ENCODE peak calls at places on chromosome 20, in nine cellular contexts. W, P, U, K, M, I, E, C and V are unnamed samples.

GRCh38 chr20:44031822-44032582 is 117.3 kb downstream of the TOX2 start:
- DNase-seq in W (no peak), P (no peak), U (no peak), K (no peak), M (no peak), I (no peak), E (no peak), C (peak), V (no peak)

GRCh38 chr20:17565164-17565845 is 4.6 kb upstream of the DSTN start:
- DNase-seq in W (no peak), P (no peak), U (no peak), K (no peak), M (no peak), I (no peak), E (no peak), C (no peak), V (no peak)

GRCh38 chr20:18992418-18992817 is 178.8 kb downstream of the SCP2D1 start:
- DNase-seq in W (no peak), P (no peak), U (no peak), K (no peak), M (no peak), I (no peak), E (no peak), C (no peak), V (no peak)

GRCh38 chr20:62285151-62285550 is 17.6 kb upstream of the ADRM1 start:
- DNase-seq in W (no peak), P (no peak), U (no peak), K (no peak), M (no peak), I (no peak), E (no peak), C (no peak), V (no peak)

GRCh38 chr20:37758332-37758731 is 64.5 kb downstream of the CTNNBL1 start:
- DNase-seq in W (no peak), P (no peak), U (no peak), K (no peak), M (no peak), I (no peak), E (no peak), C (no peak), V (no peak)

GRCh38 chr20:19603390-19603753 is 154.7 kb upstream of the RIN2 start:
- DNase-seq in W (no peak), P (no peak), U (no peak), K (peak), M (peak), I (no peak), E (no peak), C (no peak), V (no peak)

GRCh38 chr20:51022227-51022802 is 592 bp downstream of the KCNG1 start:
- DNase-seq in W (no peak), P (no peak), U (no peak), K (no peak), M (no peak), I (no peak), E (no peak), C (no peak), V (no peak)

GRCh38 chr20:23350855-23351838 is 556 bp downstream of the NXT1 start:
- DNase-seq in W (peak), P (peak), U (peak), K (no peak), M (peak), I (peak), E (no peak), C (no peak), V (no peak)

GRCh38 chr20:10357974-10358373 is 76.0 kb downstream of the MKKS start:
- DNase-seq in W (peak), P (no peak), U (no peak), K (no peak), M (peak), I (peak), E (no peak), C (no peak), V (no peak)

GRCh38 chr20:22815584-22815983 is 219.5 kb upstream of the SSTR4 start:
- DNase-seq in W (no peak), P (no peak), U (no peak), K (no peak), M (no peak), I (no peak), E (no peak), C (no peak), V (no peak)

GRCh38 chr20:34861386-34862084 is 11.1 kb downstream of the GGT7 start:
- DNase-seq in W (no peak), P (no peak), U (no peak), K (peak), M (no peak), I (no peak), E (no peak), C (peak), V (no peak)

GRCh38 chr20:23244916-23245552 is 105.6 kb upstream of the NXT1 start:
- DNase-seq in W (no peak), P (no peak), U (no peak), K (no peak), M (no peak), I (no peak), E (no peak), C (peak), V (no peak)

GRCh38 chr20:10115021-10115420 is 80.2 kb downstream of the ANKEF1 start:
- DNase-seq in W (peak), P (no peak), U (no peak), K (no peak), M (no peak), I (no peak), E (no peak), C (no peak), V (no peak)

GRCh38 chr20:9945406-9945805 is 89.4 kb upstream of the ANKEF1 start:
- DNase-seq in W (peak), P (no peak), U (no peak), K (no peak), M (no peak), I (no peak), E (no peak), C (no peak), V (no peak)

GRCh38 chr20:56187791-56188190 is 60.7 kb upstream of the MC3R start:
- DNase-seq in W (no peak), P (no peak), U (no peak), K (no peak), M (no peak), I (no peak), E (no peak), C (no peak), V (peak)

GRCh38 chr20:9663423-9663822 is 149.0 kb downstream of the LAMP5 start:
- DNase-seq in W (no peak), P (no peak), U (no peak), K (no peak), M (no peak), I (no peak), E (no peak), C (no peak), V (no peak)

GRCh38 chr20:44993343-44993742 is 27.0 kb downstream of the STK4 start:
- DNase-seq in W (peak), P (no peak), U (no peak), K (no peak), M (no peak), I (no peak), E (no peak), C (no peak), V (no peak)

GRCh38 chr20:57104711-57105110 is 161.7 kb downstream of the BMP7 start:
- DNase-seq in W (no peak), P (no peak), U (no peak), K (no peak), M (no peak), I (no peak), E (no peak), C (no peak), V (no peak)

GRCh38 chr20:51299413-51299812 is 243.1 kb downstream of the NFATC2 start:
- DNase-seq in W (no peak), P (no peak), U (no peak), K (no peak), M (no peak), I (no peak), E (no peak), C (no peak), V (no peak)

GRCh38 chr20:59403261-59403961 is 103.0 kb downstream of the EDN3 start:
- DNase-seq in W (peak), P (peak), U (peak), K (no peak), M (no peak), I (no peak), E (no peak), C (no peak), V (peak)

GRCh38 chr20:10634683-10635411 is 39.0 kb downstream of the JAG1 start:
- DNase-seq in W (no peak), P (no peak), U (no peak), K (no peak), M (no peak), I (no peak), E (no peak), C (no peak), V (no peak)

GRCh38 chr20:25281541-25281991 is 33.7 kb downstream of the PYGB start:
- DNase-seq in W (no peak), P (no peak), U (no peak), K (peak), M (no peak), I (no peak), E (no peak), C (peak), V (no peak)

GRCh38 chr20:56362833-56363413 is 4.1 kb downstream of the FAM210B start:
- DNase-seq in W (no peak), P (no peak), U (no peak), K (no peak), M (no peak), I (no peak), E (no peak), C (no peak), V (no peak)

GRCh38 chr20:50260480-50261221 is 70.0 kb downstream of the CEBPB start:
- DNase-seq in W (no peak), P (no peak), U (no peak), K (peak), M (no peak), I (no peak), E (no peak), C (no peak), V (no peak)

GRCh38 chr20:32848846-32849245 is 9.9 kb upstream of the EFCAB8 start:
- DNase-seq in W (no peak), P (no peak), U (no peak), K (no peak), M (no peak), I (no peak), E (no peak), C (no peak), V (no peak)

GRCh38 chr20:18983796-18984195 is 170.2 kb downstream of the SCP2D1 start:
- DNase-seq in W (no peak), P (no peak), U (no peak), K (peak), M (peak), I (no peak), E (no peak), C (no peak), V (no peak)

GRCh38 chr20:52999040-52999439 is 26.9 kb downstream of the TSHZ2 start:
- DNase-seq in W (no peak), P (no peak), U (no peak), K (no peak), M (no peak), I (no peak), E (no peak), C (no peak), V (no peak)

GRCh38 chr20:46631212-46631869 is 19.9 kb downstream of the SLC13A3 start:
- DNase-seq in W (peak), P (no peak), U (no peak), K (no peak), M (no peak), I (no peak), E (no peak), C (no peak), V (no peak)

GRCh38 chr20:53914861-53915458 is 155.4 kb downstream of the BCAS1 start:
- DNase-seq in W (no peak), P (no peak), U (no peak), K (no peak), M (no peak), I (no peak), E (no peak), C (peak), V (peak)

GRCh38 chr20:8602389-8603116 is 466.3 kb upstream of the PLCB4 start:
- DNase-seq in W (peak), P (no peak), U (no peak), K (no peak), M (no peak), I (no peak), E (no peak), C (no peak), V (no peak)

GRCh38 chr20:15011631-15012030 is 674.2 kb upstream of the FLRT3 start:
- DNase-seq in W (no peak), P (no peak), U (no peak), K (no peak), M (no peak), I (no peak), E (no peak), C (no peak), V (no peak)

GRCh38 chr20:16020971-16021370 is 552.3 kb downstream of the KIF16B start:
- DNase-seq in W (no peak), P (no peak), U (no peak), K (no peak), M (no peak), I (no peak), E (no peak), C (no peak), V (no peak)

GRCh38 chr20:41293269-41294037 is 24.1 kb downstream of the ZHX3 start:
- DNase-seq in W (peak), P (no peak), U (no peak), K (no peak), M (no peak), I (no peak), E (no peak), C (no peak), V (no peak)

GRCh38 chr20:52190437-52191131 is 995 bp downstream of the ZFP64 start:
- DNase-seq in W (peak), P (no peak), U (peak), K (no peak), M (no peak), I (no peak), E (no peak), C (no peak), V (no peak)

GRCh38 chr20:56440346-56441007 is 27.9 kb upstream of the RTF2 start:
- DNase-seq in W (no peak), P (peak), U (no peak), K (no peak), M (no peak), I (no peak), E (no peak), C (no peak), V (no peak)